ENCODE peak calls at places on chromosomes 11 and 22, in nine cellular contexts. I is HEK293T; O is nephron progenitor cell; K is stimulated activated CD8-positive, alpha-beta memory T cell treated with anti-CD3 and anti-CD28 coated beads, Interleukin-15, amount 100 ng/mL, for 1 hour; Y is NCI-H1092; X is heart right ventricle; N is NAMALWA; U is A172; T is NCI-H82. E is an unnamed sample.
A peak's percentile ranks its signal among the peaks of the same experiment; 100 is the strongest.

GRCh38 chr11:117876341-117877119 is at the start of gene FXYD6:
- DNase-seq in I (peak; percentile 77), O (peak; percentile 78), K (no peak), Y (peak; percentile 76), X (peak; percentile 77), N (no peak), U (peak; percentile 1), T (peak; percentile 89), E (no peak)

GRCh38 chr11:77044886-77045285 is 10.7 kb downstream of the B3GNT6 start:
- DNase-seq in I (no peak), O (no peak), K (no peak), Y (no peak), X (no peak), N (no peak), U (no peak), T (no peak), E (no peak)

GRCh38 chr11:34160049-34160721 is 54.8 kb downstream of the NAT10 start:
- DNase-seq in I (no peak), O (no peak), K (no peak), Y (peak; percentile 84), X (peak; percentile 70), N (no peak), U (no peak), T (no peak), E (no peak)

GRCh38 chr11:28760676-28761390 is 652.6 kb downstream of the METTL15 start:
- DNase-seq in I (no peak), O (no peak), K (no peak), Y (no peak), X (no peak), N (no peak), U (peak; percentile 81), T (no peak), E (no peak)

GRCh38 chr11:32056445-32056844 is 34.4 kb upstream of the RCN1 start:
- DNase-seq in I (no peak), O (no peak), K (no peak), Y (no peak), X (no peak), N (no peak), U (peak; percentile 41), T (no peak), E (no peak)

GRCh38 chr11:84804026-84804425 is 823.1 kb downstream of the DLG2 start:
- DNase-seq in I (no peak), O (no peak), K (no peak), Y (no peak), X (no peak), N (no peak), U (no peak), T (no peak), E (no peak)

GRCh38 chr22:20523118-20523983 is 15.9 kb downstream of the MED15 start:
- DNase-seq in I (peak; percentile 6), O (no peak), K (no peak), Y (no peak), X (no peak), N (no peak), U (peak; percentile 31), T (no peak), E (no peak)

GRCh38 chr11:110337570-110338193 is 41.3 kb upstream of the RDX start:
- DNase-seq in I (no peak), O (no peak), K (no peak), Y (no peak), X (no peak), N (no peak), U (peak; percentile 78), T (no peak), E (no peak)

GRCh38 chr11:3189193-3189843 is 24.2 kb upstream of the OSBPL5 start:
- DNase-seq in I (no peak), O (no peak), K (no peak), Y (no peak), X (no peak), N (no peak), U (no peak), T (no peak), E (no peak)

GRCh38 chr22:26949193-26949592 is 291.8 kb downstream of the MIAT start:
- DNase-seq in I (no peak), O (peak; percentile 66), K (no peak), Y (no peak), X (no peak), N (peak; percentile 29), U (peak; percentile 2), T (no peak), E (no peak)

GRCh38 chr22:48250937-48251530 is 1488.6 kb downstream of the TBC1D22A start:
- DNase-seq in I (no peak), O (no peak), K (no peak), Y (no peak), X (no peak), N (no peak), U (no peak), T (no peak), E (no peak)

GRCh38 chr22:25837288-25837900 is 95.4 kb downstream of the MYO18B start:
- DNase-seq in I (no peak), O (no peak), K (no peak), Y (no peak), X (no peak), N (no peak), U (no peak), T (no peak), E (no peak)

GRCh38 chr11:120058931-120059330 is 79.0 kb downstream of the TRIM29 start:
- DNase-seq in I (no peak), O (no peak), K (no peak), Y (no peak), X (no peak), N (no peak), U (no peak), T (no peak), E (no peak)

GRCh38 chr11:96052921-96053631 is 129.2 kb upstream of the MTMR2 start:
- DNase-seq in I (no peak), O (no peak), K (no peak), Y (no peak), X (peak; percentile 34), N (no peak), U (no peak), T (no peak), E (no peak)

GRCh38 chr22:20071524-20071972 is 8.5 kb upstream of the DGCR8 start:
- DNase-seq in I (no peak), O (no peak), K (no peak), Y (no peak), X (no peak), N (no peak), U (no peak), T (no peak), E (no peak)

GRCh38 chr11:23404225-23405160 is 544.2 kb upstream of the CCDC179 start:
- DNase-seq in I (no peak), O (no peak), K (no peak), Y (no peak), X (no peak), N (no peak), U (no peak), T (no peak), E (no peak)

GRCh38 chr11:33040127-33040861 is 922 bp downstream of the TCP11L1 start:
- DNase-seq in I (no peak), O (no peak), K (no peak), Y (peak; percentile 17), X (no peak), N (peak; percentile 66), U (peak; percentile 34), T (peak; percentile 48), E (no peak)

GRCh38 chr11:117610045-117610444 is 187.0 kb downstream of the DSCAML1 start:
- DNase-seq in I (no peak), O (no peak), K (no peak), Y (no peak), X (no peak), N (no peak), U (peak; percentile 68), T (no peak), E (no peak)

GRCh38 chr22:29112102-29112501 is 39.3 kb downstream of the KREMEN1 start:
- DNase-seq in I (no peak), O (no peak), K (no peak), Y (no peak), X (no peak), N (no peak), U (no peak), T (peak; percentile 32), E (no peak)

GRCh38 chr11:16795146-16795545 is 56.7 kb downstream of the C11orf58 start:
- DNase-seq in I (no peak), O (no peak), K (no peak), Y (no peak), X (no peak), N (no peak), U (no peak), T (no peak), E (no peak)

GRCh38 chr11:126307706-126308105 is 3.8 kb downstream of the DCPS start:
- DNase-seq in I (peak; percentile 39), O (peak; percentile 50), K (no peak), Y (peak; percentile 36), X (no peak), N (peak; percentile 71), U (no peak), T (peak; percentile 57), E (no peak)

GRCh38 chr11:111541209-111542061 is 915 bp downstream of the LAYN start:
- DNase-seq in I (peak; percentile 30), O (peak; percentile 54), K (no peak), Y (no peak), X (peak; percentile 73), N (no peak), U (peak; percentile 65), T (peak; percentile 56), E (no peak)

GRCh38 chr11:66172146-66172545 is 96.3 kb upstream of the RAB1B start:
- DNase-seq in I (no peak), O (peak; percentile 30), K (no peak), Y (no peak), X (no peak), N (no peak), U (peak; percentile 18), T (no peak), E (no peak)

GRCh38 chr11:121483805-121484478 is 31.2 kb upstream of the SORL1-AS1 start:
- DNase-seq in I (no peak), O (no peak), K (no peak), Y (no peak), X (no peak), N (no peak), U (no peak), T (no peak), E (no peak)

GRCh38 chr11:35415488-35415887 is 3.9 kb downstream of the SLC1A2 start:
- DNase-seq in I (no peak), O (peak; percentile 26), K (no peak), Y (no peak), X (no peak), N (no peak), U (no peak), T (no peak), E (no peak)

GRCh38 chr11:3341298-3341697 is 37.6 kb downstream of the ZNF195 start:
- DNase-seq in I (peak; percentile 60), O (peak; percentile 68), K (peak; percentile 59), Y (peak; percentile 51), X (no peak), N (peak; percentile 78), U (no peak), T (peak; percentile 41), E (peak; percentile 41)

GRCh38 chr11:33779849-33780528 is 5.7 kb upstream of the FBXO3 start:
- DNase-seq in I (no peak), O (no peak), K (no peak), Y (no peak), X (no peak), N (no peak), U (peak; percentile 48), T (no peak), E (no peak)

GRCh38 chr11:19370100-19370861 is 129.5 kb upstream of the E2F8 start:
- DNase-seq in I (no peak), O (no peak), K (no peak), Y (no peak), X (no peak), N (no peak), U (peak; percentile 46), T (no peak), E (peak; percentile 81)

GRCh38 chr22:42214625-42215415 is 55.6 kb downstream of the TCF20 start:
- DNase-seq in I (no peak), O (no peak), K (no peak), Y (no peak), X (peak; percentile 59), N (no peak), U (no peak), T (no peak), E (no peak)

GRCh38 chr11:76628408-76628947 is 42.1 kb downstream of the LRRC32 start:
- DNase-seq in I (no peak), O (no peak), K (no peak), Y (no peak), X (no peak), N (no peak), U (no peak), T (no peak), E (no peak)

GRCh38 chr11:114348200-114349191 is 51.8 kb downstream of the C11orf71 start:
- DNase-seq in I (peak; percentile 20), O (peak; percentile 29), K (no peak), Y (peak; percentile 14), X (peak; percentile 64), N (peak; percentile 67), U (peak; percentile 61), T (peak; percentile 72), E (peak; percentile 76)